ENCODE peak calls at places on chromosome 22, in nine cellular contexts. One of them, this sample, is unnamed.
A peak's percentile ranks its signal among the peaks of the same experiment; 100 is the strongest.

GRCh38 chr22:46511391-46512370 is 25.7 kb downstream of the CELSR1 start:
- DNase-seq in Peyer's patch: peak; percentile 44
- DNase-seq in IMR-90: no peak
- DNase-seq in psoas muscle: peak; percentile 47
- DNase-seq in breast epithelium: no peak
- DNase-seq in MM.1S: no peak
- DNase-seq in right atrium auricular region: no peak
- DNase-seq in tibial nerve: no peak
- DNase-seq in naive thymus-derived CD4-positive, alpha-beta T cell: no peak
- DNase-seq in this sample: no peak

GRCh38 chr22:48259991-48260670 is 1497.7 kb downstream of the TBC1D22A start:
- DNase-seq in Peyer's patch: no peak
- DNase-seq in right atrium auricular region: no peak
- DNase-seq in MM.1S: peak; percentile 5
- DNase-seq in IMR-90: no peak
- DNase-seq in psoas muscle: no peak
- DNase-seq in breast epithelium: no peak
- DNase-seq in naive thymus-derived CD4-positive, alpha-beta T cell: no peak
- DNase-seq in tibial nerve: no peak
- DNase-seq in this sample: no peak

GRCh38 chr22:50674606-50675552 is 2.3 kb downstream of the SHANK3 start:
- DNase-seq in IMR-90: no peak
- DNase-seq in tibial nerve: no peak
- DNase-seq in MM.1S: no peak
- DNase-seq in Peyer's patch: peak; percentile 74
- DNase-seq in right atrium auricular region: peak; percentile 52
- DNase-seq in psoas muscle: no peak
- DNase-seq in breast epithelium: peak; percentile 81
- DNase-seq in naive thymus-derived CD4-positive, alpha-beta T cell: no peak
- DNase-seq in this sample: no peak

GRCh38 chr22:17910561-17911311 is 113.6 kb downstream of the MICAL3 start:
- DNase-seq in breast epithelium: no peak
- DNase-seq in naive thymus-derived CD4-positive, alpha-beta T cell: no peak
- DNase-seq in tibial nerve: no peak
- DNase-seq in right atrium auricular region: peak; percentile 85
- DNase-seq in psoas muscle: peak; percentile 93
- DNase-seq in Peyer's patch: no peak
- DNase-seq in MM.1S: peak; percentile 31
- DNase-seq in IMR-90: peak; percentile 91
- DNase-seq in this sample: no peak

GRCh38 chr22:31891366-31892079 is 52.8 kb upstream of the YWHAH start:
- DNase-seq in breast epithelium: no peak
- DNase-seq in Peyer's patch: no peak
- DNase-seq in right atrium auricular region: no peak
- DNase-seq in naive thymus-derived CD4-positive, alpha-beta T cell: no peak
- DNase-seq in psoas muscle: no peak
- DNase-seq in tibial nerve: no peak
- DNase-seq in IMR-90: peak; percentile 18
- DNase-seq in MM.1S: peak; percentile 32
- DNase-seq in this sample: no peak

GRCh38 chr22:44260216-44261035 is 52.3 kb downstream of the SHISAL1 start:
- DNase-seq in tibial nerve: no peak
- DNase-seq in psoas muscle: peak; percentile 6
- DNase-seq in Peyer's patch: no peak
- DNase-seq in IMR-90: no peak
- DNase-seq in naive thymus-derived CD4-positive, alpha-beta T cell: no peak
- DNase-seq in breast epithelium: peak; percentile 47
- DNase-seq in right atrium auricular region: no peak
- DNase-seq in MM.1S: no peak
- DNase-seq in this sample: no peak

GRCh38 chr22:29314537-29315285 is 786 bp downstream of the RASL10A start:
- DNase-seq in Peyer's patch: peak; percentile 60
- DNase-seq in MM.1S: no peak
- DNase-seq in breast epithelium: peak; percentile 49
- DNase-seq in naive thymus-derived CD4-positive, alpha-beta T cell: no peak
- DNase-seq in IMR-90: no peak
- DNase-seq in psoas muscle: peak; percentile 54
- DNase-seq in right atrium auricular region: no peak
- DNase-seq in tibial nerve: no peak
- DNase-seq in this sample: no peak

GRCh38 chr22:30208631-30209603 is 37.6 kb downstream of the LIF start:
- DNase-seq in tibial nerve: peak; percentile 52
- DNase-seq in right atrium auricular region: peak; percentile 87
- DNase-seq in Peyer's patch: no peak
- DNase-seq in naive thymus-derived CD4-positive, alpha-beta T cell: no peak
- DNase-seq in IMR-90: peak; percentile 97
- DNase-seq in breast epithelium: peak; percentile 49
- DNase-seq in MM.1S: no peak
- DNase-seq in psoas muscle: peak; percentile 74
- DNase-seq in this sample: no peak

GRCh38 chr22:37726240-37726887 is 29.5 kb downstream of the TRIOBP start:
- DNase-seq in Peyer's patch: no peak
- DNase-seq in IMR-90: peak; percentile 55
- DNase-seq in psoas muscle: no peak
- DNase-seq in right atrium auricular region: no peak
- DNase-seq in naive thymus-derived CD4-positive, alpha-beta T cell: no peak
- DNase-seq in MM.1S: no peak
- DNase-seq in tibial nerve: no peak
- DNase-seq in breast epithelium: no peak
- DNase-seq in this sample: no peak

GRCh38 chr22:49968313-49968830 is 7.8 kb downstream of the PIM3 start:
- DNase-seq in right atrium auricular region: no peak
- DNase-seq in tibial nerve: no peak
- DNase-seq in IMR-90: no peak
- DNase-seq in naive thymus-derived CD4-positive, alpha-beta T cell: no peak
- DNase-seq in Peyer's patch: peak; percentile 49
- DNase-seq in breast epithelium: peak; percentile 55
- DNase-seq in MM.1S: peak; percentile 1
- DNase-seq in psoas muscle: peak; percentile 60
- DNase-seq in this sample: no peak

GRCh38 chr22:43867839-43868652 is 5.7 kb upstream of the SULT4A1 start:
- DNase-seq in naive thymus-derived CD4-positive, alpha-beta T cell: no peak
- DNase-seq in breast epithelium: peak; percentile 61
- DNase-seq in tibial nerve: no peak
- DNase-seq in psoas muscle: peak; percentile 66
- DNase-seq in Peyer's patch: peak; percentile 47
- DNase-seq in IMR-90: peak; percentile 73
- DNase-seq in right atrium auricular region: no peak
- DNase-seq in MM.1S: peak; percentile 12
- DNase-seq in this sample: no peak

GRCh38 chr22:27748355-27749168 is 53.0 kb downstream of the MN1 start:
- DNase-seq in breast epithelium: no peak
- DNase-seq in IMR-90: peak; percentile 58
- DNase-seq in Peyer's patch: no peak
- DNase-seq in tibial nerve: no peak
- DNase-seq in psoas muscle: no peak
- DNase-seq in right atrium auricular region: no peak
- DNase-seq in MM.1S: no peak
- DNase-seq in naive thymus-derived CD4-positive, alpha-beta T cell: no peak
- DNase-seq in this sample: no peak

GRCh38 chr22:34395370-34395769 is 475.1 kb upstream of the LARGE1 start:
- DNase-seq in psoas muscle: no peak
- DNase-seq in IMR-90: no peak
- DNase-seq in right atrium auricular region: no peak
- DNase-seq in breast epithelium: no peak
- DNase-seq in tibial nerve: no peak
- DNase-seq in MM.1S: no peak
- DNase-seq in Peyer's patch: no peak
- DNase-seq in naive thymus-derived CD4-positive, alpha-beta T cell: no peak
- DNase-seq in this sample: no peak

GRCh38 chr22:19641254-19641982 is 72.9 kb upstream of the SEPTIN5 start:
- DNase-seq in tibial nerve: no peak
- DNase-seq in IMR-90: no peak
- DNase-seq in breast epithelium: no peak
- DNase-seq in naive thymus-derived CD4-positive, alpha-beta T cell: no peak
- DNase-seq in MM.1S: peak; percentile 14
- DNase-seq in Peyer's patch: no peak
- DNase-seq in psoas muscle: no peak
- DNase-seq in right atrium auricular region: no peak
- DNase-seq in this sample: no peak

GRCh38 chr22:39519681-39520053 is 695 bp upstream of the ATF4 start:
- DNase-seq in Peyer's patch: no peak
- DNase-seq in MM.1S: peak; percentile 48
- DNase-seq in naive thymus-derived CD4-positive, alpha-beta T cell: no peak
- DNase-seq in tibial nerve: peak; percentile 52
- DNase-seq in right atrium auricular region: peak; percentile 74
- DNase-seq in IMR-90: no peak
- DNase-seq in psoas muscle: peak; percentile 84
- DNase-seq in breast epithelium: no peak
- DNase-seq in this sample: no peak

GRCh38 chr22:36163497-36163896 is 2.9 kb upstream of the APOL3 start:
- DNase-seq in naive thymus-derived CD4-positive, alpha-beta T cell: no peak
- DNase-seq in right atrium auricular region: no peak
- DNase-seq in tibial nerve: no peak
- DNase-seq in psoas muscle: no peak
- DNase-seq in breast epithelium: no peak
- DNase-seq in Peyer's patch: no peak
- DNase-seq in MM.1S: no peak
- DNase-seq in IMR-90: no peak
- DNase-seq in this sample: no peak

GRCh38 chr22:36160499-36160942 is at the start of gene APOL3:
- DNase-seq in Peyer's patch: peak; percentile 68
- DNase-seq in breast epithelium: no peak
- DNase-seq in IMR-90: peak; percentile 47
- DNase-seq in tibial nerve: peak; percentile 47
- DNase-seq in psoas muscle: peak; percentile 86
- DNase-seq in MM.1S: peak; percentile 75
- DNase-seq in right atrium auricular region: peak; percentile 90
- DNase-seq in naive thymus-derived CD4-positive, alpha-beta T cell: no peak
- DNase-seq in this sample: peak; percentile 12

GRCh38 chr22:36164621-36165020 is 4.1 kb upstream of the APOL3 start:
- DNase-seq in right atrium auricular region: no peak
- DNase-seq in IMR-90: no peak
- DNase-seq in naive thymus-derived CD4-positive, alpha-beta T cell: no peak
- DNase-seq in tibial nerve: no peak
- DNase-seq in breast epithelium: no peak
- DNase-seq in psoas muscle: no peak
- DNase-seq in MM.1S: no peak
- DNase-seq in Peyer's patch: no peak
- DNase-seq in this sample: no peak

GRCh38 chr22:36165161-36165560 is 4.6 kb upstream of the APOL3 start:
- DNase-seq in tibial nerve: no peak
- DNase-seq in right atrium auricular region: no peak
- DNase-seq in naive thymus-derived CD4-positive, alpha-beta T cell: no peak
- DNase-seq in MM.1S: no peak
- DNase-seq in breast epithelium: no peak
- DNase-seq in psoas muscle: no peak
- DNase-seq in IMR-90: no peak
- DNase-seq in Peyer's patch: no peak
- DNase-seq in this sample: no peak

GRCh38 chr22:36162127-36163034 is 1.8 kb upstream of the APOL3 start:
- DNase-seq in Peyer's patch: no peak
- DNase-seq in MM.1S: peak; percentile 64
- DNase-seq in breast epithelium: no peak
- DNase-seq in right atrium auricular region: no peak
- DNase-seq in naive thymus-derived CD4-positive, alpha-beta T cell: no peak
- DNase-seq in tibial nerve: no peak
- DNase-seq in psoas muscle: no peak
- DNase-seq in IMR-90: no peak
- DNase-seq in this sample: peak; percentile 58
- H3K27ac ChIP-seq in Peyer's patch: peak overlapping the region; percentile 90
- H3K27ac ChIP-seq in MM.1S: peak overlapping the region; percentile 76
- H3K27ac ChIP-seq in breast epithelium: peak overlapping the region; percentile 99
- H3K27ac ChIP-seq in right atrium auricular region: no peak overlapping the region
- H3K27ac ChIP-seq in naive thymus-derived CD4-positive, alpha-beta T cell: peak overlapping the region; percentile 96
- H3K27ac ChIP-seq in tibial nerve: no peak overlapping the region
- H3K27ac ChIP-seq in psoas muscle: no peak overlapping the region
- H3K27ac ChIP-seq in IMR-90: no peak overlapping the region
- H3K27ac ChIP-seq in this sample: peak overlapping the region; percentile 94

GRCh38 chr22:23763579-23764331 is 965 bp downstream of the C22orf15 start:
- DNase-seq in naive thymus-derived CD4-positive, alpha-beta T cell: no peak
- DNase-seq in MM.1S: no peak
- DNase-seq in tibial nerve: no peak
- DNase-seq in breast epithelium: no peak
- DNase-seq in Peyer's patch: no peak
- DNase-seq in right atrium auricular region: no peak
- DNase-seq in psoas muscle: peak; percentile 72
- DNase-seq in IMR-90: no peak
- DNase-seq in this sample: peak; percentile 17
- H3K4me3 ChIP-seq in naive thymus-derived CD4-positive, alpha-beta T cell: peak overlapping the region; percentile 60
- H3K4me3 ChIP-seq in MM.1S: no peak overlapping the region
- H3K4me3 ChIP-seq in tibial nerve: no peak overlapping the region
- H3K4me3 ChIP-seq in breast epithelium: no peak overlapping the region
- H3K4me3 ChIP-seq in Peyer's patch: no peak overlapping the region
- H3K4me3 ChIP-seq in right atrium auricular region: peak overlapping the region; percentile 7
- H3K4me3 ChIP-seq in psoas muscle: peak overlapping the region; percentile 79
- H3K4me3 ChIP-seq in IMR-90: no peak overlapping the region
- H3K4me3 ChIP-seq in this sample: peak overlapping the region; percentile 48

GRCh38 chr22:25091449-25091848 is 108.2 kb upstream of the CRYBB3 start:
- DNase-seq in naive thymus-derived CD4-positive, alpha-beta T cell: no peak
- DNase-seq in Peyer's patch: no peak
- DNase-seq in breast epithelium: no peak
- DNase-seq in psoas muscle: no peak
- DNase-seq in IMR-90: no peak
- DNase-seq in tibial nerve: no peak
- DNase-seq in MM.1S: no peak
- DNase-seq in right atrium auricular region: no peak
- DNase-seq in this sample: no peak
- H3K27ac ChIP-seq in naive thymus-derived CD4-positive, alpha-beta T cell: no peak overlapping the region
- H3K27ac ChIP-seq in Peyer's patch: no peak overlapping the region
- H3K27ac ChIP-seq in breast epithelium: no peak overlapping the region
- H3K27ac ChIP-seq in psoas muscle: no peak overlapping the region
- H3K27ac ChIP-seq in IMR-90: no peak overlapping the region
- H3K27ac ChIP-seq in tibial nerve: no peak overlapping the region
- H3K27ac ChIP-seq in MM.1S: no peak overlapping the region
- H3K27ac ChIP-seq in right atrium auricular region: no peak overlapping the region
- H3K27ac ChIP-seq in this sample: no peak overlapping the region

GRCh38 chr22:45295492-45295891 is 10.7 kb downstream of the UPK3A start:
- DNase-seq in breast epithelium: no peak
- DNase-seq in Peyer's patch: no peak
- DNase-seq in tibial nerve: no peak
- DNase-seq in psoas muscle: no peak
- DNase-seq in MM.1S: no peak
- DNase-seq in naive thymus-derived CD4-positive, alpha-beta T cell: no peak
- DNase-seq in right atrium auricular region: no peak
- DNase-seq in IMR-90: no peak
- DNase-seq in this sample: no peak

GRCh38 chr22:45302751-45303150 is 7.0 kb upstream of the FAM118A start:
- DNase-seq in Peyer's patch: no peak
- DNase-seq in psoas muscle: no peak
- DNase-seq in MM.1S: no peak
- DNase-seq in IMR-90: no peak
- DNase-seq in tibial nerve: no peak
- DNase-seq in breast epithelium: no peak
- DNase-seq in right atrium auricular region: no peak
- DNase-seq in naive thymus-derived CD4-positive, alpha-beta T cell: no peak
- DNase-seq in this sample: no peak

GRCh38 chr22:45296628-45297297 is 12.0 kb downstream of the UPK3A start:
- DNase-seq in right atrium auricular region: no peak
- DNase-seq in psoas muscle: no peak
- DNase-seq in tibial nerve: no peak
- DNase-seq in Peyer's patch: no peak
- DNase-seq in breast epithelium: no peak
- DNase-seq in IMR-90: no peak
- DNase-seq in MM.1S: no peak
- DNase-seq in naive thymus-derived CD4-positive, alpha-beta T cell: no peak
- DNase-seq in this sample: no peak

GRCh38 chr22:45302047-45302446 is 7.7 kb upstream of the FAM118A start:
- DNase-seq in naive thymus-derived CD4-positive, alpha-beta T cell: no peak
- DNase-seq in psoas muscle: no peak
- DNase-seq in breast epithelium: no peak
- DNase-seq in Peyer's patch: no peak
- DNase-seq in right atrium auricular region: no peak
- DNase-seq in IMR-90: peak; percentile 88
- DNase-seq in MM.1S: no peak
- DNase-seq in tibial nerve: no peak
- DNase-seq in this sample: no peak

GRCh38 chr22:45298934-45299505 is 10.7 kb upstream of the FAM118A start:
- DNase-seq in naive thymus-derived CD4-positive, alpha-beta T cell: no peak
- DNase-seq in psoas muscle: no peak
- DNase-seq in right atrium auricular region: no peak
- DNase-seq in Peyer's patch: no peak
- DNase-seq in breast epithelium: no peak
- DNase-seq in tibial nerve: no peak
- DNase-seq in IMR-90: peak; percentile 11
- DNase-seq in MM.1S: no peak
- DNase-seq in this sample: no peak
- H3K4me3 ChIP-seq in naive thymus-derived CD4-positive, alpha-beta T cell: no peak overlapping the region
- H3K4me3 ChIP-seq in psoas muscle: no peak overlapping the region
- H3K4me3 ChIP-seq in right atrium auricular region: no peak overlapping the region
- H3K4me3 ChIP-seq in Peyer's patch: no peak overlapping the region
- H3K4me3 ChIP-seq in breast epithelium: no peak overlapping the region
- H3K4me3 ChIP-seq in tibial nerve: no peak overlapping the region
- H3K4me3 ChIP-seq in IMR-90: no peak overlapping the region
- H3K4me3 ChIP-seq in MM.1S: no peak overlapping the region
- H3K4me3 ChIP-seq in this sample: no peak overlapping the region

This sample was measured in effector memory CD4-positive, alpha-beta T cell.